ENCODE peak calls at places on chromosome 18, in ten cellular contexts. S is GM13977, O is fibroblast of lung, J is lung, L is transverse colon, H is progenitor cell of endocrine pancreas, Y is GM23338, C is foreskin keratinocyte, F is ovary, M is fibroblast of pulmonary artery. Z is an unnamed sample.

GRCh38 chr18:44679912-44680270 is 797 bp upstream of the SETBP1 start:
- DNase-seq in S (no peak), O (peak), J (no peak), L (peak), H (peak), Y (peak), C (peak), F (peak), M (peak), Z (peak)

GRCh38 chr18:59141294-59142068 is 1.8 kb downstream of the SEC11C start:
- DNase-seq in S (peak), O (no peak), J (no peak), L (no peak), H (no peak), Y (no peak), C (no peak), F (no peak), M (no peak), Z (no peak)

GRCh38 chr18:23131693-23132319 is 3.5 kb upstream of the CABLES1 start:
- DNase-seq in S (peak), O (peak), J (peak), L (peak), H (peak), Y (peak), C (peak), F (peak), M (peak), Z (peak)

GRCh38 chr18:697771-698170 is 14.7 kb downstream of the ENOSF1 start:
- DNase-seq in S (no peak), O (no peak), J (peak), L (no peak), H (no peak), Y (peak), C (peak), F (no peak), M (no peak), Z (no peak)

GRCh38 chr18:45687617-45688016 is 36.4 kb upstream of the SLC14A1 start:
- DNase-seq in S (peak), O (no peak), J (no peak), L (no peak), H (no peak), Y (no peak), C (no peak), F (no peak), M (no peak), Z (peak)

GRCh38 chr18:10242922-10243680 is 211.3 kb upstream of the APCDD1 start:
- DNase-seq in S (no peak), O (no peak), J (no peak), L (no peak), H (no peak), Y (peak), C (no peak), F (no peak), M (no peak), Z (no peak)

GRCh38 chr18:36580266-36580665 is 248.5 kb downstream of the TPGS2 start:
- DNase-seq in S (no peak), O (peak), J (no peak), L (no peak), H (no peak), Y (peak), C (peak), F (peak), M (peak), Z (no peak)

GRCh38 chr18:634551-635045 is 22.9 kb upstream of the TYMS start:
- DNase-seq in S (no peak), O (no peak), J (no peak), L (no peak), H (no peak), Y (peak), C (peak), F (no peak), M (no peak), Z (no peak)

GRCh38 chr18:54388203-54389142 is 30.8 kb downstream of the C18orf54 start:
- DNase-seq in S (peak), O (peak), J (no peak), L (peak), H (no peak), Y (peak), C (peak), F (no peak), M (peak), Z (peak)

GRCh38 chr18:51278045-51278649 is 80.7 kb upstream of the MEX3C start:
- DNase-seq in S (peak), O (no peak), J (no peak), L (peak), H (peak), Y (peak), C (peak), F (no peak), M (peak), Z (peak)

GRCh38 chr18:36095936-36096519 is 28.7 kb upstream of the RPRD1A start:
- DNase-seq in S (peak), O (peak), J (no peak), L (no peak), H (no peak), Y (peak), C (peak), F (no peak), M (peak), Z (no peak)

GRCh38 chr18:26806224-26806623 is 59.3 kb downstream of the AQP4 start:
- DNase-seq in S (no peak), O (no peak), J (no peak), L (no peak), H (no peak), Y (peak), C (peak), F (no peak), M (no peak), Z (no peak)

GRCh38 chr18:5543036-5543671 is 643 bp downstream of the EPB41L3 start:
- DNase-seq in S (no peak), O (no peak), J (no peak), L (no peak), H (peak), Y (peak), C (no peak), F (peak), M (no peak), Z (no peak)

GRCh38 chr18:68778280-68778875 is 19.5 kb upstream of the CCDC102B start:
- DNase-seq in S (no peak), O (peak), J (no peak), L (no peak), H (no peak), Y (no peak), C (no peak), F (no peak), M (no peak), Z (no peak)

GRCh38 chr18:33540392-33540791 is 37.6 kb upstream of the ASXL3 start:
- DNase-seq in S (no peak), O (no peak), J (no peak), L (no peak), H (no peak), Y (no peak), C (no peak), F (no peak), M (no peak), Z (no peak)

GRCh38 chr18:7750966-7751365 is 183.8 kb downstream of the PTPRM start:
- DNase-seq in S (no peak), O (no peak), J (no peak), L (no peak), H (no peak), Y (no peak), C (no peak), F (no peak), M (no peak), Z (no peak)

GRCh38 chr18:50161806-50162205 is 33.1 kb downstream of the MYO5B start:
- DNase-seq in S (no peak), O (no peak), J (no peak), L (peak), H (no peak), Y (no peak), C (peak), F (no peak), M (no peak), Z (no peak)

GRCh38 chr18:75679347-75679746 is 251.8 kb upstream of the SMIM21 start:
- DNase-seq in S (no peak), O (no peak), J (no peak), L (no peak), H (no peak), Y (no peak), C (no peak), F (no peak), M (peak), Z (no peak)

GRCh38 chr18:63965716-63966330 is 4.1 kb upstream of the SERPINB8 start:
- DNase-seq in S (no peak), O (no peak), J (no peak), L (no peak), H (no peak), Y (no peak), C (no peak), F (no peak), M (no peak), Z (no peak)

GRCh38 chr18:54329787-54330186 is 27.9 kb downstream of the STARD6 start:
- DNase-seq in S (no peak), O (no peak), J (no peak), L (no peak), H (no peak), Y (no peak), C (no peak), F (no peak), M (no peak), Z (no peak)

GRCh38 chr18:8994603-8995002 is 107.9 kb upstream of the NDUFV2 start:
- DNase-seq in S (no peak), O (no peak), J (no peak), L (no peak), H (no peak), Y (no peak), C (peak), F (no peak), M (no peak), Z (no peak)

GRCh38 chr18:22639026-22639463 is 221.3 kb upstream of the CTAGE1 start:
- DNase-seq in S (no peak), O (peak), J (no peak), L (no peak), H (no peak), Y (no peak), C (peak), F (no peak), M (peak), Z (no peak)

GRCh38 chr18:12744103-12744502 is 41.3 kb downstream of the PSMG2 start:
- DNase-seq in S (peak), O (peak), J (no peak), L (no peak), H (no peak), Y (peak), C (peak), F (no peak), M (peak), Z (no peak)

GRCh38 chr18:59202258-59202820 is 17.6 kb upstream of the GRP start:
- DNase-seq in S (no peak), O (no peak), J (no peak), L (no peak), H (no peak), Y (no peak), C (no peak), F (no peak), M (no peak), Z (no peak)

GRCh38 chr18:69897397-69898108 is 50.1 kb downstream of the CD226 start:
- DNase-seq in S (no peak), O (no peak), J (no peak), L (no peak), H (no peak), Y (no peak), C (no peak), F (no peak), M (no peak), Z (peak)

GRCh38 chr18:9361191-9361590 is 26.6 kb downstream of the TWSG1 start:
- DNase-seq in S (no peak), O (no peak), J (no peak), L (no peak), H (no peak), Y (no peak), C (no peak), F (no peak), M (no peak), Z (no peak)

GRCh38 chr18:70280007-70280925 is 8.6 kb upstream of the SOCS6 start:
- DNase-seq in S (no peak), O (no peak), J (no peak), L (no peak), H (no peak), Y (no peak), C (peak), F (no peak), M (peak), Z (no peak)

GRCh38 chr18:46211816-46212215 is 107.6 kb downstream of the HAUS1 start:
- DNase-seq in S (no peak), O (peak), J (no peak), L (no peak), H (no peak), Y (no peak), C (no peak), F (no peak), M (peak), Z (no peak)

GRCh38 chr18:61502472-61502871 is 169.2 kb downstream of the CDH20 start:
- DNase-seq in S (peak), O (peak), J (no peak), L (peak), H (peak), Y (peak), C (peak), F (no peak), M (peak), Z (peak)

GRCh38 chr18:73707035-73707434 is 440.6 kb downstream of the FBXO15 start:
- DNase-seq in S (no peak), O (peak), J (no peak), L (no peak), H (no peak), Y (no peak), C (no peak), F (no peak), M (no peak), Z (no peak)

GRCh38 chr18:5237723-5238370 is 40.8 kb upstream of the AKAIN1 start:
- DNase-seq in S (peak), O (peak), J (peak), L (peak), H (peak), Y (peak), C (peak), F (peak), M (peak), Z (peak)

GRCh38 chr18:13572148-13572547 is 154.2 kb downstream of the FAM210A start:
- DNase-seq in S (no peak), O (no peak), J (no peak), L (no peak), H (no peak), Y (no peak), C (no peak), F (no peak), M (no peak), Z (no peak)

GRCh38 chr18:11849845-11850747 is 1.1 kb upstream of the CHMP1B start:
- DNase-seq in S (no peak), O (peak), J (peak), L (peak), H (no peak), Y (peak), C (peak), F (peak), M (peak), Z (peak)

DNA sequence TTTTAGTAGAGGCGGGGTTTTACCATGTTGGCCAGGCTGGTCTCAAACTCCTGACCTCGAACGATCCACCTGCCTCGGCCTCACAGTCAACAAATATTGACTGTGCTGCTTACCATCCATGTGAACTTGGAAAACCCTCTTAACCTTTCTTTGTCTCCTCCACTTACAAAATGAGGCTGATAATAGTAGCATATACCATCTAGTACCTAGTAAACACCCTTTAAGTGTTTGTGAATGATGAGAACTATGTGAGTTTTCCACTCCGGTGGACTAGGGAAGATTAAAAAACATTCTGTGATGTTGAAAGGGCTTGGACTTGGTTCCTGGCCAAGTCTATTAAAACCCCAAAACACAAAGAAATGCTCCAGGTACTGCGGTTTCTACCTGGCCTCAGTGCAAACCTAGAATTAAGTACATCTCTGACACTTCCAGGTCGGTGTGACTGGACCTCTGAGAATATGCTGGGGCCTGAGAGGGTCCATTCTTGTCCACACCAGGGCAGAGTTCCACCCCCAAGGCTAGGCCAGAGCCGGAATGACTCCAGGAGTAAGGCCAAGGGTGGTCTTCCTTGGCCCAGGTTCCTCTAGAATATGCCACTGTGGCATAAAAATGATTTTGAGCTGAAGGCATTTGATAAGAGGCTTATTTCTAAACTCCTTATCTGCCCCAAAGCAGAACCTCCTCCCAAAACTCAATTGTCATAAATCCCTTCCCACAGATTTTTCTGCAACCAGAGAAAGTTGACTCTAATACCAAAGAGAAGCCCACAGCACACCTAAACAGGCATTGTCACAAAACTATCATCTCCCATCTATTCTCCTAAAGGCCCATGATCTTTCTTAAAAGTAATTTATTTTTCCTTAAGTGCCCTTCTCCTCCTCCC is 217.5 kb downstream of the TGIF1 start:
- DNase-seq in S (no peak), O (no peak), J (no peak), L (no peak), H (no peak), Y (no peak), C (no peak), F (no peak), M (no peak), Z (no peak)
- TF ChIP-seq CTCF in S (no peak), O (no peak), J (no peak), L (no peak), H (no peak), Y (no peak), C (no peak), F (no peak), M (no peak), Z (no peak)

GRCh38 chr18:31101148-31102019 is 837 bp downstream of the DSC2 start:
- DNase-seq in S (peak), O (peak), J (peak), L (peak), H (peak), Y (peak), C (peak), F (peak), M (peak), Z (no peak)
- TF ChIP-seq CTCF in S (peak), O (no peak), J (no peak), L (no peak), H (peak), Y (peak), C (peak), F (no peak), M (no peak), Z (no peak)

GRCh38 chr18:40939636-40940035 is 1015.4 kb upstream of the PIK3C3 start:
- DNase-seq in S (no peak), O (no peak), J (no peak), L (no peak), H (no peak), Y (no peak), C (no peak), F (no peak), M (no peak), Z (no peak)

GRCh38 chr18:40938615-40939014 is 1016.4 kb upstream of the PIK3C3 start:
- DNase-seq in S (no peak), O (no peak), J (no peak), L (no peak), H (no peak), Y (no peak), C (no peak), F (no peak), M (peak), Z (no peak)

GRCh38 chr18:40937386-40937785 is 1017.6 kb upstream of the PIK3C3 start:
- DNase-seq in S (no peak), O (no peak), J (no peak), L (no peak), H (no peak), Y (no peak), C (peak), F (no peak), M (peak), Z (no peak)

GRCh38 chr18:40932862-40933261 is 1022.2 kb upstream of the PIK3C3 start:
- DNase-seq in S (no peak), O (no peak), J (no peak), L (no peak), H (no peak), Y (no peak), C (no peak), F (no peak), M (no peak), Z (no peak)

GRCh38 chr18:40935423-40935822 is 1019.6 kb upstream of the PIK3C3 start:
- DNase-seq in S (peak), O (peak), J (no peak), L (no peak), H (no peak), Y (peak), C (peak), F (no peak), M (peak), Z (no peak)
- TF ChIP-seq CTCF in S (peak), O (peak), J (no peak), L (no peak), H (peak), Y (peak), C (peak), F (no peak), M (peak), Z (no peak)

DNA sequence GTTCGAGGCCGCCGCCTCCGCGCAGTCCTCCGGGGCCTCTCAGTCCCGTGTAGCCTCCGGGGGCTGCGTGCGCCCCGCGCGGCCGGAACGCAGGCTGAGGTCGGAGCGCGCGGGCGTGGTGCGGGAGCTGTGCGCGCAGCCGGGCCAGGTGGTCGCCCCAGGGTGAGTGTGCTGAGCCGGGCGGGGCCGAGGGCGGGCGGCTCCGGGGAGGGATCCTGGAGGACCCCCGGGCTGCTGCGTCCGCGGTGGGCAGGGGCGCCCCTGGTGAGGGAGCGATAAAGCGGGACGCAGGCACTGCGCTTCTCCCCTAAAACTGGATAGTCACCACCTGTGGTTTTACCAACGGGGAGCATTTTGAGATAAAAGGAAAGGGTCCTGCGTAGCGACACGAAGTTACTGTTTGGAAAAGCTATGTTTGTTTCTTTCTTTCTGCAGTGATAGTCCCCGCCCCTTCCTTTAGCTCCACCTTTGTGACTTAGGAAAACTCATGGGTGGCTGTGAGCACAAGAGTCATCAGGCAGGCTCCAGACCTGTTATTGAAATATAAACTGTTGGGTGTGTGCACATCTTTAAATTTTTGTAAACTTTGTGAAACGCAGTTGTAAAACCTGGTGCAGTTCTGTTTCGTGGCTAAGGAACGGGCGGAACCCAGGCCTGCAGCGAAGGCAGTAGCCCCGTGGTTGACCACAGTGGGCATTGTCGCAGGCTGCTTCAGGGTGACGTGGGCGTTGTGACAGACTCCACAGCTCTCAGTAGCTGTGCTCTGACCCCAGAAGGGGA is 687 bp downstream of the CTDP1 start:
- DNase-seq in S (no peak), O (peak), J (no peak), L (peak), H (peak), Y (peak), C (peak), F (no peak), M (peak), Z (peak)
- TF ChIP-seq CTCF in S (no peak), O (no peak), J (no peak), L (peak), H (peak), Y (no peak), C (no peak), F (no peak), M (no peak), Z (no peak)

GRCh38 chr18:77478619-77479018 is 229.0 kb downstream of the GALR1 start:
- DNase-seq in S (no peak), O (no peak), J (no peak), L (peak), H (no peak), Y (peak), C (no peak), F (no peak), M (peak), Z (no peak)
- TF ChIP-seq CTCF in S (no peak), O (no peak), J (no peak), L (peak), H (no peak), Y (peak), C (no peak), F (no peak), M (no peak), Z (no peak)

DNA sequence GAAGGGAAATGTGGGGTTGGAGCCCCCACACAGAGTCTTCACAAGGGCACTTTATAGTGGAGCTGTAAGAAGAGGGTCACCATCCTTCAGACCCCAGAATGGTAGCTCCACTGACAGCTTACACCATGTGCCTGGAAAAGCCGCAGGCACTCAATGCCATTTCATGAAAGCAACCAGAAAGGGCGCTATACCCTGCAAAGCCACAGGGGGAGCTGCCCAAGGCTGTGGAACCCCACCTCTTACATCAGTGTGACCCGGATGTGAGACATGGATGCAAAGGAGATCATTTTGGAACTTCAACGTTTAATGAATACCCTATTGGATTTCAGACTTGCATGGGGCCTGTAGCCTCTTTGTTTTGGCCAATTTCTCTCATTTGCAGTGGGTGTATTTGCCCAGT is 694.7 kb downstream of the CBLN2 start:
- DNase-seq in S (no peak), O (no peak), J (no peak), L (no peak), H (no peak), Y (peak), C (no peak), F (no peak), M (no peak), Z (peak)
- TF ChIP-seq CTCF in S (no peak), O (no peak), J (no peak), L (no peak), H (no peak), Y (peak), C (no peak), F (no peak), M (no peak), Z (no peak)

Z was measured in activated CD8-positive, alpha-beta T cell treated with anti-CD3 and anti-CD28 coated beads for 36 hours.